ENCODE peak calls at places on chromosomes 7 and 10, in six cellular contexts. M, C, R, N, A and H are unnamed samples.
A peak's percentile ranks its signal among the peaks of the same experiment; 100 is the strongest.

GRCh38 chr10:80924063-80924952 is 386.6 kb downstream of the SH2D4B start:
- DNase-seq in M (peak; percentile 11), C (peak; percentile 62), R (peak; percentile 57), N (peak; percentile 44), A (peak; percentile 2), H (peak; percentile 76)

GRCh38 chr10:62514079-62514693 is 140.0 kb downstream of the ZNF365 start:
- DNase-seq in M (no peak), C (no peak), R (no peak), N (no peak), A (no peak), H (peak; percentile 35)

GRCh38 chr10:46787321-46787615 is 124.0 kb upstream of the PTPN20 start:
- DNase-seq in M (peak; percentile 56), C (no peak), R (peak; percentile 82), N (no peak), A (no peak), H (peak; percentile 5)

GRCh38 chr7:140754506-140754905 is 58.0 kb downstream of the NDUFB2 start:
- DNase-seq in M (no peak), C (no peak), R (no peak), N (no peak), A (no peak), H (no peak)

GRCh38 chr7:74178632-74179031 is 4.5 kb downstream of the EIF4H start:
- DNase-seq in M (peak; percentile 17), C (no peak), R (peak; percentile 59), N (peak; percentile 82), A (no peak), H (no peak)

GRCh38 chr7:78052112-78052511 is 253.5 kb downstream of the PHTF2 start:
- DNase-seq in M (no peak), C (no peak), R (no peak), N (no peak), A (peak; percentile 46), H (peak; percentile 87)

GRCh38 chr10:116621934-116622655 is 1.3 kb downstream of the PNLIPRP2 start:
- DNase-seq in M (no peak), C (no peak), R (no peak), N (no peak), A (no peak), H (no peak)

GRCh38 chr7:123961731-123962130 is 36.7 kb downstream of the SPAM1 start:
- DNase-seq in M (no peak), C (no peak), R (no peak), N (no peak), A (no peak), H (no peak)

GRCh38 chr7:131040467-131040932 is 287.2 kb upstream of the MKLN1 start:
- DNase-seq in M (peak; percentile 77), C (peak; percentile 50), R (peak; percentile 76), N (peak; percentile 60), A (no peak), H (peak; percentile 68)

GRCh38 chr10:30861217-30861616 is 170.4 kb downstream of the ZNF438 start:
- DNase-seq in M (no peak), C (no peak), R (no peak), N (no peak), A (no peak), H (no peak)
- H3K4me1 ChIP-seq in M (peaks cover 20% of the 10 kb centered on the region), C (peaks cover 3% of the 10 kb centered on the region), R (no peaks in the 10 kb centered on the region), N (peaks cover 15% of the 10 kb centered on the region), A (peaks cover 4% of the 10 kb centered on the region), H (peaks cover 4% of the 10 kb centered on the region)

GRCh38 chr10:101888251-101888949 is 44.8 kb upstream of the KCNIP2 start:
- DNase-seq in M (no peak), C (no peak), R (no peak), N (no peak), A (no peak), H (no peak)

GRCh38 chr10:101892782-101893391 is 49.3 kb upstream of the KCNIP2 start:
- DNase-seq in M (peak; percentile 11), C (no peak), R (no peak), N (no peak), A (no peak), H (no peak)

GRCh38 chr10:101887762-101888161 is 44.2 kb upstream of the KCNIP2 start:
- DNase-seq in M (no peak), C (no peak), R (no peak), N (no peak), A (no peak), H (no peak)

GRCh38 chr10:101886521-101887312 is 43.1 kb upstream of the KCNIP2 start:
- DNase-seq in M (no peak), C (no peak), R (no peak), N (no peak), A (no peak), H (no peak)

GRCh38 chr10:101889256-101890210 is 45.9 kb upstream of the KCNIP2 start:
- DNase-seq in M (peak; percentile 78), C (peak; percentile 67), R (peak; percentile 80), N (peak; percentile 80), A (peak; percentile 43), H (peak; percentile 83)
- H2BK120ac ChIP-seq in M (no peak overlapping the region), C (no peak overlapping the region), R (no peak overlapping the region), N (no peak overlapping the region), A (no peak overlapping the region), H (no peak overlapping the region)

DNA sequence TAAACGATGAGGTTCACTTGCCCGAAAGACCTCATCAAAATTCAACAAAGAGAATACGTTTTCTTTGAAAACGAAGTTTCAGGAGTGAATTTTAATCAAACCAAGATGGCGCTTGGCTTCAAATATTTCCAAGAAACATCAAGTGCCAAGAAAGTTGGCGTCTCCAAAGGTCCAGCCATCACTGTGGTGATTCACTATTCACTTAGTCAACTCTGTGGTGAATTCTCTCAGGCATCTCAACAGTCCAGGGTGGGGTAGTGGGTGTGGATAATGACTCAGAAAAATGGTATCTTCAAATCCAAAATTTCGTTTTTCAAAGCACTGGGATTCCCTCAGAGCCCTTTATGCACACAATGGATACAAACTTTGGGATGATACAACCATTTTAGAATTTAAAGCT is 133.1 kb downstream of the SVIL start:
- DNase-seq in M (peak; percentile 87), C (no peak), R (peak; percentile 55), N (peak; percentile 11), A (no peak), H (peak; percentile 60)
- H3K4me3 ChIP-seq in M (no peak overlapping the region), C (no peak overlapping the region), R (no peak overlapping the region), N (no peak overlapping the region), A (no peak overlapping the region), H (no peak overlapping the region)

GRCh38 chr7:117895271-117895670 is 22.0 kb upstream of the CTTNBP2 start:
- DNase-seq in M (no peak), C (no peak), R (no peak), N (no peak), A (no peak), H (no peak)
- H3K4me1 ChIP-seq in M (no peaks in the 10 kb centered on the region), C (no peaks in the 10 kb centered on the region), R (no peaks in the 10 kb centered on the region), N (peaks cover 4% of the 10 kb centered on the region), A (no peaks in the 10 kb centered on the region), H (no peaks in the 10 kb centered on the region)

GRCh38 chr10:73922864-73923133 is 11.9 kb downstream of the PLAU start:
- DNase-seq in M (no peak), C (no peak), R (no peak), N (no peak), A (no peak), H (no peak)

GRCh38 chr10:73917566-73918305 is 6.8 kb downstream of the PLAU start:
- DNase-seq in M (peak; percentile 68), C (no peak), R (peak; percentile 73), N (no peak), A (no peak), H (no peak)

GRCh38 chr10:73916761-73917470 is 6.0 kb downstream of the PLAU start:
- DNase-seq in M (peak; percentile 43), C (no peak), R (peak; percentile 70), N (no peak), A (no peak), H (no peak)

GRCh38 chr10:73922007-73922863 is 11.3 kb downstream of the PLAU start:
- DNase-seq in M (no peak), C (no peak), R (no peak), N (no peak), A (no peak), H (no peak)

DNA sequence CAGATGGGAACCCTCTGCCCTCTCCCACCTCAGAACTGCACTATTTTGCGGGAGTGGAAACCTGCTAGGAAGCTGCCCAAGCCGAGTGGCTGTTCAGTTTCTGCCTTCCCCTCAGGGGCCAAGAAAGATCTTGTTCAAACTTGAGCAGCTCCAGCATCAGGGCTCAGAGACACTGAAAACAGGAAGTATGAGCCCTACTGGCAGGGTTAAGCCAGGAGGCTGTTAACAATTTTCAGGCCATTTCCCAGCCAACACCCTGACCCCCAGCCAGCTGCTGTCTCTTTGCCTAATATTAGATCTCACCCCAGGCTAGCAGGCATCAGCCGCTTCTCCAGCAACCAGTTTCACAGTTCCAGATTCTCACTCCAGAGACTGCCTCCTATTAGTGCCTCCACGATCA is 9.2 kb downstream of the PLAU start:
- DNase-seq in M (no peak), C (no peak), R (peak; percentile 54), N (peak; percentile 25), A (no peak), H (peak; percentile 65)
- H2BK120ac ChIP-seq in M (peak overlapping the region; percentile 36), C (no peak overlapping the region), R (no peak overlapping the region), N (no peak overlapping the region), A (no peak overlapping the region), H (no peak overlapping the region)

DNA sequence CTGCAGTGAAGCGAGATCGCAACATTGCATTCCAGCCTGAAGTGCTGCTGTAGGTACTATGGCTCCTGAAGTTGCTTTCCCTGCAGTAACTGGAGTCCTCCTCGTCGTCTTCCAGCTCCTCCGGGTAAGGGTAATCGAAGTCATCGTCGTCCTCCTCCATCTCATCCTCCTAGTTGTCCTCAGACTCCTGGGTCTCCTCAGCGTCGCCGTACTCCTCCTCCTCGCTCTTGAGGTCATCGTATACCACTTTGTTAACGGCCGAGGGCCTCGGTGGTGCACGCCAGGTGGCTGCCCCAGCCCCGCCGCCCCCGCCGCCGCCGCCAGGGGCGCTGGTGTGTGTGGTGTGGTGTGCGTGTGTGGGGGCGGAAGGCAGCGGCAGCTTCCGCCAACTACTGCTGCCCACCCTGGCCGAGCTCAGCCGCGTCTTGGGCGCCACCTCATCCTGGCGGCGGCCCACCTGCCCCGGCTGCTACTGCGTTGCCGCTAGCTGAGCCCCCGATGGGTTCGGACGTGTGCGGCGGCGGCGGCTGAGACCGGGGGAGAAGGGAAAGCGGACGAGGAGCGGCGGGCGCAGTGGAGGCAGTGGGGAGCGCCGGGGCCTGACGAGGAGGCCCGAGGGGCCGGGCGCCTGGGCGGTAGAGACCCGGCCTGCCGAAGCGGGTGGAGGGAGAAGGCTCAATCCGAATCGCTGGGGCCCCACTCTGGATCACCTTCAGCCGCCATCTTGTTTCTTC is 11.8 kb upstream of the ACBD5 start:
- DNase-seq in M (peak; percentile 27), C (no peak), R (peak; percentile 31), N (peak; percentile 62), A (no peak), H (peak; percentile 78)
- H3K4me3 ChIP-seq in M (peak overlapping the region; percentile 55), C (no peak overlapping the region), R (peak overlapping the region; percentile 71), N (peak overlapping the region; percentile 65), A (peak overlapping the region; percentile 33), H (no peak overlapping the region)

DNA sequence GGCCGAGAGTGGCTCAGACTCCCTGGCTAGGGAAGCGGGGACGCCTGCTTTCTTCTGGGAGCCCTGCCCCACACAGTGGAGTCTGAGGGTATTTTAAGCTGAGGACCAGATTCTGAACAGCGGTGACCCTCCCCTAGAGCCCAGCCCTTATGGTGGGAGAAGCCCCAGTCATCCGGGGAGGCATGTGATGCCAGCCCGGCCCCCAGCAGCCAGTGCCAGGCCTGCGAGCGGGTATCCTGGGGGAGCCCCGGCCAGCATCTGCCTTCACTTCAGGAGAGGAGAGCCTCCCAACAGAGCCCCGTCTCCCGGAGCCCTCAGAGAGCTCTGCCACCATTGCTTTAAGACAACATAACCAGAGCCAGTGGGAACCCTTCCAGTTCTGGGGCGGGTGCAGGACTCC is 41.5 kb upstream of the DNAJB6 start:
- DNase-seq in M (no peak), C (no peak), R (no peak), N (no peak), A (no peak), H (no peak)
- H3K4me1 ChIP-seq in M (no peaks in the 10 kb centered on the region), C (peaks cover 5% of the 10 kb centered on the region), R (peaks cover 18% of the 10 kb centered on the region), N (peaks cover 6% of the 10 kb centered on the region), A (peaks cover 9% of the 10 kb centered on the region), H (no peaks in the 10 kb centered on the region)